ENCODE peak calls at places on chromosomes 7 and 10, in seven cellular contexts. K is iPS DF 19.7; D is activated CD4-positive, alpha-beta T cell treated with anti-CD3 and anti-CD28 coated beads, Interleukin-2, amount 50 U/mL, for 4 hours; E is IMR-90; F is CD8-positive, alpha-beta memory T cell; N is GM23248; Y is AG09319. A is an unnamed sample.

GRCh38 chr10:71600856-71601255 is 118.7 kb downstream of the C10orf105 start:
- DNase-seq in D (no peak), K (no peak), F (no peak), Y (peak), N (peak), E (peak), A (no peak)

GRCh38 chr10:109324721-109325120 is 598.6 kb downstream of the XPNPEP1 start:
- DNase-seq in E (no peak), K (no peak), D (no peak), N (no peak), F (no peak), Y (no peak), A (no peak)

GRCh38 chr10:124558901-124559321 is 97.3 kb downstream of the LHPP start:
- DNase-seq in D (no peak), N (peak), E (peak), F (no peak), K (no peak), Y (no peak), A (no peak)

GRCh38 chr10:3873728-3874461 is 88.9 kb upstream of the KLF6 start:
- DNase-seq in F (no peak), K (no peak), D (no peak), Y (peak), N (peak), E (peak), A (no peak)

GRCh38 chr10:119375574-119376265 is 166.8 kb downstream of the RGS10 start:
- DNase-seq in E (peak), N (peak), Y (peak), F (no peak), K (no peak), D (no peak), A (no peak)

GRCh38 chr10:121130382-121130781 is 279.2 kb downstream of the WDR11 start:
- DNase-seq in Y (no peak), N (no peak), F (no peak), E (no peak), K (no peak), D (no peak), A (no peak)

GRCh38 chr10:80444124-80444523 is 10.0 kb upstream of the TSPAN14 start:
- DNase-seq in F (no peak), E (no peak), N (no peak), D (no peak), Y (no peak), K (no peak), A (no peak)

GRCh38 chr10:71285180-71285545 is 33.9 kb upstream of the SLC29A3 start:
- DNase-seq in Y (no peak), K (no peak), D (no peak), E (peak), F (no peak), N (peak), A (no peak)

GRCh38 chr7:70318511-70318910 is 720.2 kb downstream of the AUTS2 start:
- DNase-seq in E (no peak), Y (no peak), F (no peak), K (no peak), N (no peak), D (no peak), A (no peak)

GRCh38 chr7:25926891-25927625 is 224.9 kb upstream of the NFE2L3 start:
- DNase-seq in F (no peak), K (no peak), E (no peak), D (no peak), Y (no peak), N (no peak), A (no peak)

GRCh38 chr10:76175533-76176165 is 744.2 kb downstream of the LRMDA start:
- DNase-seq in E (no peak), K (no peak), Y (no peak), N (no peak), D (no peak), F (no peak), A (no peak)

GRCh38 chr7:13742719-13743640 is 246.5 kb downstream of the ETV1 start:
- DNase-seq in K (no peak), E (peak), D (no peak), N (peak), F (no peak), Y (peak), A (no peak)

GRCh38 chr10:104735469-104735868 is 94.4 kb downstream of the SORCS3 start:
- DNase-seq in K (no peak), F (no peak), N (no peak), Y (no peak), E (no peak), D (no peak), A (no peak)

GRCh38 chr7:42180806-42181205 is 56.2 kb downstream of the GLI3 start:
- DNase-seq in E (peak), N (no peak), Y (no peak), F (no peak), D (no peak), K (no peak), A (no peak)

GRCh38 chr10:70412356-70412755 is 8.4 kb downstream of the EIF4EBP2 start:
- DNase-seq in E (no peak), D (no peak), K (no peak), N (no peak), F (no peak), Y (no peak), A (no peak)

GRCh38 chr10:3478153-3478552 is 305.6 kb upstream of the PITRM1 start:
- DNase-seq in F (no peak), E (no peak), N (no peak), D (no peak), Y (no peak), K (no peak), A (no peak)

GRCh38 chr7:27567266-27567665 is 95.4 kb downstream of the HIBADH start:
- DNase-seq in D (no peak), K (no peak), E (no peak), N (no peak), Y (no peak), F (no peak), A (no peak)

GRCh38 chr10:101835406-101835805 is 8.2 kb downstream of the KCNIP2 start:
- DNase-seq in N (no peak), Y (no peak), F (no peak), E (no peak), D (no peak), K (no peak), A (no peak)

GRCh38 chr7:82018226-82018625 is 248.4 kb upstream of the HGF start:
- DNase-seq in Y (no peak), E (peak), F (no peak), D (no peak), K (no peak), N (peak), A (no peak)

GRCh38 chr7:106153891-106154449 is 41.9 kb upstream of the SYPL1 start:
- DNase-seq in F (peak), K (peak), N (peak), Y (peak), E (peak), D (peak), A (no peak)

A was measured in AG04449.